ENCODE peak calls at places on chromosomes 5 and 9, in four cellular contexts. G is H1, M is K562, P is HepG2. H is an unnamed sample.

GRCh38 chr5:74464512-74465209 is 175.9 kb downstream of the ENC1 start:
- DNase-seq in G (no peak), M (no peak), P (no peak), H (no peak)

GRCh38 chr9:88776717-88777497 is 214.4 kb upstream of the S1PR3 start:
- DNase-seq in G (no peak), M (peak), P (peak), H (peak)

GRCh38 chr9:28121353-28121752 is 548.1 kb upstream of the C9orf72 start:
- DNase-seq in G (no peak), M (no peak), P (no peak), H (no peak)

GRCh38 chr5:165360366-165361142 is 1855.1 kb downstream of the MAT2B start:
- DNase-seq in G (no peak), M (no peak), P (no peak), H (no peak)

GRCh38 chr9:12415361-12415760 is 277.8 kb upstream of the TYRP1 start:
- DNase-seq in G (no peak), M (no peak), P (no peak), H (no peak)

GRCh38 chr5:89110916-89111646 is 228.1 kb upstream of the MEF2C start:
- DNase-seq in G (no peak), M (no peak), P (no peak), H (no peak)

GRCh38 chr9:29826421-29826820 is 2253.1 kb upstream of the C9orf72 start:
- DNase-seq in G (no peak), M (no peak), P (no peak), H (no peak)

GRCh38 chr5:115262066-115262404 is 642 bp downstream of the PGGT1B start:
- DNase-seq in G (no peak), M (peak), P (peak), H (peak)

GRCh38 chr5:69450116-69450515 is 35.2 kb downstream of the MARVELD2 start:
- DNase-seq in G (no peak), M (no peak), P (no peak), H (peak)

GRCh38 chr9:117160254-117160653 is 254.6 kb downstream of the ASTN2 start:
- DNase-seq in G (no peak), M (no peak), P (no peak), H (peak)

GRCh38 chr9:113985968-113986585 is 92.0 kb downstream of the AMBP start:
- DNase-seq in G (no peak), M (peak), P (no peak), H (no peak)

DNA sequence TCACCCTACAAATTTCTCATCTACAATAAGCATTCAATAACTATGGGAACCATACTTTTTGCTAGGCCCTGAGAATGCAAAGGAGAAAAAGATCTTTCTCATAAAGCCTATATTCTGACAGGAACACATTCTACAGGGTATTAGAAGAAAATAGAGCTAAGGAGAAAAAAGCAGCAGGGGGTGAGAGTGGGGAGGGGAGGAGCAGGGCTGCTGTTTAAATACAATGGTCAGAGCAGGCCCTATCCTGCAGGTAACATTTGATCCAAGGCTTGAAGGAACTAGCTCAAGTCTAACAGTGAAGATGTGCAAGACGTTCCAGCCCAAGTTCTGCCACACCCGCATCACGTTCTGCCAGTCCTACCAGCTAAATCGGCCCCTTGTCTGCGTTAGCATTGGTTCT is 89.7 kb downstream of the ELAVL2 start:
- DNase-seq in G (no peak), M (no peak), P (no peak), H (no peak)
- TF ChIP-seq PHF8 in G (no peak), M (no peak), P (no peak), H (no peak)

DNA sequence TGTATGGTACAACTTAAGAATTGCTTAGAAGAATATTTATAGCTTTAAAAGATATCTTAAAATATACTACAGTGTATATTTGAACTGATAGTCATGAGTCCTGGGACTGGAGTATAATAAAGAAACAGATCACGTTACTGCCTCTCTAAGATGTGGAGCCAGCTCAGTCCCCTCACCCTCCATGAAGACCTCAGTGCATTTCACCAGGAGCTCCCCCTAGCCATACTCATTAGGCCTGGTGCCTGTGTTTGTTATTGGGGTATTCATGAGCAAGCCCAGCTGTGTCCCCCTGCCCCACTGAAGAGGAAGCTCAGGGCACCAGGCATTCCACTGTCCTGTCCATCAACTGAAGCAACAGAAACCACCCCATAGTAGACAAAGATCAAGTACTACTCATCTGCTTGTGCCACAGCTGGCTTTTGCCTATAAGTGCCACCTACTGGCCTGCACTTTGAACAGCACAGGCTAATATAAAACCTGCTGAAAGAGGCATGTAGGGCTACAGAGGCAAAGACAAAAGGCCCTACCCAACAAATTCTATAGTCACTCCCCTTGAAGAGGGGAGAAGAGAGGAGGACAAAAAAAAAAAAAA is 850.2 kb upstream of the NUDT12 start:
- DNase-seq in G (peak), M (no peak), P (peak), H (peak)
- TF ChIP-seq JUN in G (no peak), M (no peak), P (no peak), H (no peak)

GRCh38 chr9:130741831-130742449 is 48.4 kb downstream of the EXOSC2 start:
- DNase-seq in G (no peak), M (peak), P (no peak), H (peak)
- TF ChIP-seq PHF8 in G (no peak), M (no peak), P (no peak), H (no peak)

GRCh38 chr5:154158379-154158738 is 32.2 kb upstream of the GALNT10 start:
- DNase-seq in G (no peak), M (no peak), P (no peak), H (no peak)
- TF ChIP-seq JUN in G (no peak), M (no peak), P (no peak), H (no peak)

GRCh38 chr5:180594311-180595045 is 3.2 kb upstream of the SCGB3A1 start:
- DNase-seq in G (no peak), M (peak), P (no peak), H (no peak)

GRCh38 chr5:180593446-180594206 is 2.3 kb upstream of the SCGB3A1 start:
- DNase-seq in G (no peak), M (no peak), P (no peak), H (no peak)

GRCh38 chr5:180596115-180596667 is 4.9 kb upstream of the SCGB3A1 start:
- DNase-seq in G (no peak), M (no peak), P (no peak), H (no peak)

GRCh38 chr5:180595381-180596114 is 4.2 kb upstream of the SCGB3A1 start:
- DNase-seq in G (no peak), M (no peak), P (no peak), H (no peak)

DNA sequence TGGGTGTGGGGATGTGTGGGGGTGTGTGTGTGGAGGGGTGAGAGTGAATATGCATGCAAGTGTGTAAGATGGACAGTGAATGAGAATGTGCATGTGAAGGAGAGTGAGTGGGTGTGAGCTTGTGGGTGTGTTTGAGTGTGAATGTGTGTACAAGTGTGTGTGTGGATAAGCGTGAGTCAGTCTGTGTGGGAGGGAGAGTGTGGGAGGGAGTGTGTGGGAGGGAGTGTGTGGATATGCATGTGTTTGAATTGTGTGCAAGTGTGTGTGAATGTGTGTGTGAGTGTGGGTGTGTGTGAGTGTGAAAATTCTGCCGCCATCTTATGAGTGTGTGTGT is 3.7 kb upstream of the SCGB3A1 start:
- DNase-seq in G (no peak), M (no peak), P (no peak), H (no peak)
- TF ChIP-seq PHF8 in G (no peak), M (no peak), P (no peak), H (no peak)

GRCh38 chr5:149938791-149939358 is 5.7 kb downstream of the PDE6A start:
- DNase-seq in G (no peak), M (peak), P (no peak), H (peak)

GRCh38 chr5:149938272-149938671 is 6.3 kb downstream of the PDE6A start:
- DNase-seq in G (no peak), M (no peak), P (no peak), H (peak)

GRCh38 chr5:149936044-149936699 is 8.4 kb downstream of the PDE6A start:
- DNase-seq in G (no peak), M (no peak), P (no peak), H (no peak)

GRCh38 chr5:149936700-149937091 is 7.9 kb downstream of the PDE6A start:
- DNase-seq in G (no peak), M (no peak), P (no peak), H (no peak)

GRCh38 chr5:149937610-149938009 is 7.0 kb downstream of the PDE6A start:
- DNase-seq in G (no peak), M (no peak), P (no peak), H (peak)
- TF ChIP-seq JUN in G (no peak), M (no peak), P (no peak), H (no peak)

GRCh38 chr9:27117489-27118135 is 8.6 kb downstream of the TEK start:
- DNase-seq in G (no peak), M (no peak), P (peak), H (peak)
- TF ChIP-seq PHF8 in G (no peak), M (no peak), P (no peak), H (no peak)

DNA sequence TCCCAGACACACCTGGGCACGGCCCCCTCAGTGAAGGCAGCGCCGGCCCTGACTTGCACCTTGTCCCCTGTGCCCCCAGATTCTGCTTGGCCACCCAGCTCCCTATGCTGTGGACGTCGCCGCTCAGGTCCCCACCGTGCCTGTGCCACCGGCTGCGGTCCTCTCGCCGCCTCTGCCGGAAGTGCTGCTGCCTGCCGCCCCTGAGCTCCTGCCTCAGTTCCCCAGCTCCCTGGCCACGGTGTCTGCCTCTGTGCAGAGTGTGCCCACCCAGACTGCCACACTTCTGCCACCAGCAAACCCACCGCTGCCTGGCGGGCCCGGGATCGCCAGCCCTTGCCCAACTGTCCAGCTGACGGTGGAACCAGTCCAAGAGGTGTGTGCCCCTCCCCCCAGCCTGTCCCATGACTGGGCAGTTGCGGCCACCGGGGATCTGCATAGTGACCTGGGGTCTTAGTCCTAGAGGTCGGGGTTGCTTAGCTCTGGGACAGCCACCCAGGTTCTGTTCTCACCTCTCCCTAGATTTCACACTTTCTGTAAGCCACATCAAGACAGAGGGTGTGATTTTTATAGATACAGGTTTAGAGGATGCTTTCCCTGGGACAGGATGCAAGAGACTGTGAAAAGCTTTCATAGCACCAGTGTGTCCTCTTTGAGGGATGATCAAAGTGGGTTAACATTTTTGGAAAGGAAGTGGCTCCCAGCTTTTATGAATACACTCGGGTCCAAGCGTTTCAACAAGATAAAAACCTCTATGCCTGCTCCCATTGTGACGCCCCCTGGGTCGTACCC is 78.0 kb downstream of the WNK2 start:
- DNase-seq in G (no peak), M (no peak), P (no peak), H (no peak)
- TF ChIP-seq JUN in G (no peak), M (no peak), P (no peak), H (no peak)

GRCh38 chr5:1779021-1779680 is 20.5 kb downstream of the MRPL36 start:
- DNase-seq in G (no peak), M (no peak), P (no peak), H (no peak)
- TF ChIP-seq PHF8 in G (no peak), M (no peak), P (no peak), H (no peak)

GRCh38 chr5:31607546-31607945 is 31.4 kb upstream of the PDZD2 start:
- DNase-seq in G (no peak), M (no peak), P (no peak), H (no peak)
- TF ChIP-seq JUN in G (no peak), M (no peak), P (no peak), H (no peak)

H was measured in A549.